ENCODE peak calls at places on chromosomes 7 and 10, in four cellular contexts. U is prostate gland, V is A549, G is ovary. N is an unnamed sample.

GRCh38 chr7:155444746-155445145 is 13.2 kb upstream of the EN2 start:
- DNase-seq in G (no peak), V (no peak), U (no peak), N (no peak)

GRCh38 chr10:6020806-6021205 is 41.4 kb downstream of the IL2RA start:
- DNase-seq in G (no peak), V (no peak), U (no peak), N (no peak)

GRCh38 chr7:78635394-78635793 is 818.1 kb downstream of the MAGI2 start:
- DNase-seq in V (no peak), U (no peak), G (no peak), N (no peak)

GRCh38 chr10:28378986-28379585 is 76.2 kb upstream of the MPP7 start:
- DNase-seq in G (no peak), U (no peak), V (no peak), N (no peak)

GRCh38 chr7:155587486-155587885 is 41.1 kb upstream of the CNPY1 start:
- DNase-seq in G (peak), U (no peak), V (no peak), N (no peak)

GRCh38 chr10:6204341-6205191 is 1.8 kb downstream of the PFKFB3 start:
- DNase-seq in V (peak), G (peak), U (peak), N (no peak)

GRCh38 chr10:103111918-103112877 is 80.9 kb downstream of the NT5C2 start:
- DNase-seq in G (no peak), V (no peak), U (no peak), N (no peak)

GRCh38 chr7:121159553-121159952 is 169.2 kb upstream of the WNT16 start:
- DNase-seq in V (no peak), U (no peak), G (no peak), N (no peak)

GRCh38 chr10:93746844-93747284 is 10.9 kb upstream of the LGI1 start:
- DNase-seq in G (no peak), V (peak), U (no peak), N (no peak)

GRCh38 chr10:114749014-114749413 is 72.6 kb upstream of the FHIP2A start:
- DNase-seq in V (no peak), G (no peak), U (no peak), N (no peak)

GRCh38 chr10:70759769-70760168 is 25.4 kb downstream of the TBATA start:
- DNase-seq in G (peak), V (peak), U (no peak), N (no peak)

GRCh38 chr7:135160858-135161653 is 9.5 kb downstream of the CYREN start:
- DNase-seq in U (no peak), V (no peak), G (no peak), N (no peak)

GRCh38 chr7:36048141-36048901 is 104.7 kb upstream of the EEPD1 start:
- DNase-seq in U (peak), G (no peak), V (no peak), N (no peak)

GRCh38 chr10:127275793-127276415 is 79.5 kb upstream of the INSYN2A start:
- DNase-seq in U (no peak), V (no peak), G (no peak), N (no peak)

GRCh38 chr10:83425306-83425705 is 714.0 kb upstream of the GHITM start:
- DNase-seq in U (no peak), G (no peak), V (no peak), N (no peak)

DNA sequence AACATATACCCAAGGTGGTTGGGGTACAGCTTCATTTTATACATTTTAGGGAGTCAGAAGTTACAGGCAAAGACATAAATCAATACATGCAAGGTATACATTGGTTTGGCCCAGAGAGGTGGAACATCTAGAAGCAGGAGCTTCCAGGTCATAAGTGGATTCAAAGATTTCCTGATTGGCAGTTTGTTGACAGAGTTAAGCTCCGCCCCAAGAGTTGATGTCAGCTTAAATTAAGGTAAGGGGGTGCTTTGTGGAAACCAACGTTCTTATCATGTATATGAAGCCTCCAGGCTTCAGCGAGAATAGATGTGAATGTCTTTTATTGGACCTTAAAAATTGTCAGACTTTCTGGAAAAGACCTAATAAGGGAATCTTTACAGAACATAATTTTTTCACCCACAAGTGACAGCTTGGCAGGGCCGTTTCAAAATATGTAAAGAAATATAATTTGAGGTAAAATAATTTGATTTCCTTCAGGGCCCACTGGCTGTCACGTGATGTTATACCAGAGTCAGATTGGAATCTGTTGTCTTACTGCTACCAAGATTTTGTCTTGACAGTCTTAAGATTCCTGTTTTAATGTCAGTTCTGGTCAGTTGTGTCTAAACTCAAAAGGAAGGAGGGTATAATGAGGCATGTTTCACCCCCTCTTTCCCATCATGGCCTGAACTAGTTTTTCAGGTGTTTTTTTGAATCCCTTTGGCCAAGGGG is 6.3 kb upstream of the PANK1 start:
- DNase-seq in V (no peak), U (no peak), G (no peak), N (no peak)
- TF ChIP-seq POLR2A in V (no peak), U (no peak), G (no peak), N (no peak)

GRCh38 chr10:12346707-12347106 is 2.6 kb upstream of the CAMK1D start:
- DNase-seq in U (no peak), G (no peak), V (no peak), N (no peak)
- TF ChIP-seq CTCF in U (no peak), G (no peak), V (no peak), N (no peak)

GRCh38 chr7:132891554-132891953 is 190.3 kb downstream of the CHCHD3 start:
- DNase-seq in U (no peak), G (no peak), V (no peak), N (no peak)
- H3K27ac ChIP-seq in U (no peak), G (no peak), V (no peak), N (no peak)

DNA sequence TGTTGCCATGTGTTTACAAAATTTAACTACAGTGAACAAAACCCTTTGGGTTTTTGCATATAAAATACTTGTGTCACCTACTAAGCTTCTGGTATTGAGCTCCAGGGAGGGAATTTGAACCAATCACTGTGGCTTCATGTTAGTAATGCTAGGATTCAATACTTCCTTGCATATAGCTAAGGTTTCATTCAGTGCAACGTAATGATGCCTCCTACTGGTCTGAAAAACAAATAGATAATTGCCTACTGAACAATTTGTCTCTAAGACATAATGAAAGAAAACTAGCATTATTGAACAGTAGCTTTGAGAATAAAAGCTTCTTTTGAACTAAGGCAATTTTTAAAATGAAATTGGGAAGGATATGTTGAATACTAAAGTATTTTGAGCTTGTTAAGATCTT is 244.4 kb downstream of the ZWINT start:
- DNase-seq in U (no peak), G (no peak), V (no peak), N (no peak)
- TF ChIP-seq POLR2A in U (no peak), G (no peak), V (no peak), N (no peak)

GRCh38 chr10:74058658-74059057 is 60.7 kb downstream of the VCL start:
- DNase-seq in U (no peak), V (peak), G (no peak), N (no peak)
- TF ChIP-seq CTCF in U (no peak), V (no peak), G (no peak), N (no peak)

DNA sequence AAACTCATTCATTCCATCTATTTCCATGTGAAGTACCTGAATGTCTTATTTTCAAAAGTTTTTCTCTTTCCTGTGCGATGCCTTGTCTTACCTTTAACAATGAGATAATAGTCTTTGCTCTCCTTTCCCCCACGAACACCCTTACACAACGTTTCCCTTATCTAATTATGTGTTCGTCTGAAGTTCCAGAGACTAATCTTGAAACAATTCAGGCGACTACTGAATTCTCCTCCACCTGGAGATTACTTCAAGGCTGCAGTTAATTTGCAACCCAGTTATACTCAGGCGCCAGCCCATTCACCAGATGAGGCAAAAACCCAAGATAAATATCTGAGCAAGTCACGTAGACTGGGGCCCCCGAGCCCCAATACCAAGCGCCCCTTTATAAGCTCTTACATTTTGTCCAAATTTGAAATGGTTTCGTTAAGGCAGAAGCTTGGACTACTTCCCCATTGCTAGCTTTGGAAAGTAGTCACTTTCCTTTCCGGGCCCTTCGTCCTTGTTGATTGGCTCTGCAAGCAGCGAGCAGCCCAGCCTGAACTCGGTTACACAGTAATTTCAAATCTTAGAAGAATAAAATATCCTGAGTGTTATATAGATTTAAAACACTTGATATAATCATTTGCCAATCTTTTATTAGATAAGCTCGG is 1.2 kb downstream of the TPK1 start:
- DNase-seq in G (no peak), V (peak), U (no peak), N (no peak)
- H3K27ac ChIP-seq in G (peak), V (peak), U (peak), N (peak)

DNA sequence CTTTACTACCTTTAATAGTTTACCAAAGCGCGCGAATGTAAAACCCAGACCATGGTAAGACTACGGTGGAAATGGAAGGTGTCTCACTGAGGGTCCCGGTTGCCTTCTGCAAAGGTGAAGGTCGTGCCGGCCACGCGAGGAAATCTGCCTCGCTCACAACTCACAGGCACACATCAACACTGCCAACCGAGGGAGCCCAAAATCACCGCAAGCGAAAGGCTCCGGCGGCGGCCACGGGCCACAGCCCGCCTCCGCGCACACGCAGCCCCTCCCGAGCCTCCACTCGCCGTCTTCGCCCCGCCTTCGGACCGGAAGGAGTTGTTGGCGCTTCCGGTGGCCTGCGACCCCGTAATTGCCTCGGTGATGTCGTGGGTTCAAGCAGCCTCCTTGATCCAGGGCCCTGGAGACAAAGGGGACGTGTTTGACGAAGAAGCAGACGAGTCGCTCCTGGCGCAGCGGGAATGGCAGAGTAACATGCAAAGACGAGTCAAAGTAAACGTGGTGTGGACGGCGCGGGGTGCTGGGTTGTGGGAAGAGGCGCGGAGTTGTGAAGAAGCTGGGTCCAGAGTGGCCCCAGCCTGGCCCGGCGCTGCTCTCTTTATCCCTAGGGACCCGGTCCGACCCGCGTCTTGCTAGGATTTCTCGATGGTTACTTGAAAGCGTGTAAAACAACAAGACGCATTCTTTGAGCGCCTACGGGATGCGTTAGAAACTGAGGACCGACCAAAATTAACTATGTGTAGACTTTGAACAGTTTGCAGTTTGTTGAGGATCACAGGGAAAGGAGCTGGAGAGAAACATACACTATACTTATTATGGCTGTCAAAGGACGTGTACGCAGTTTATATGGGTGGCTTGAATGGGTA is at the start of gene YAE1:
- DNase-seq in G (peak), U (peak), V (peak), N (peak)
- TF ChIP-seq POLR2A in G (peak), U (peak), V (peak), N (no peak)

GRCh38 chr10:132446661-132447445 is 49.9 kb downstream of the PWWP2B start:
- DNase-seq in V (peak), G (no peak), U (peak), N (no peak)
- TF ChIP-seq CTCF in V (peak), G (no peak), U (peak), N (peak)

GRCh38 chr10:130807721-130808120 is 503.8 kb downstream of the TCERG1L start:
- DNase-seq in G (no peak), U (no peak), V (no peak), N (no peak)
- H3K27ac ChIP-seq in G (no peak), U (no peak), V (no peak), N (no peak)

DNA sequence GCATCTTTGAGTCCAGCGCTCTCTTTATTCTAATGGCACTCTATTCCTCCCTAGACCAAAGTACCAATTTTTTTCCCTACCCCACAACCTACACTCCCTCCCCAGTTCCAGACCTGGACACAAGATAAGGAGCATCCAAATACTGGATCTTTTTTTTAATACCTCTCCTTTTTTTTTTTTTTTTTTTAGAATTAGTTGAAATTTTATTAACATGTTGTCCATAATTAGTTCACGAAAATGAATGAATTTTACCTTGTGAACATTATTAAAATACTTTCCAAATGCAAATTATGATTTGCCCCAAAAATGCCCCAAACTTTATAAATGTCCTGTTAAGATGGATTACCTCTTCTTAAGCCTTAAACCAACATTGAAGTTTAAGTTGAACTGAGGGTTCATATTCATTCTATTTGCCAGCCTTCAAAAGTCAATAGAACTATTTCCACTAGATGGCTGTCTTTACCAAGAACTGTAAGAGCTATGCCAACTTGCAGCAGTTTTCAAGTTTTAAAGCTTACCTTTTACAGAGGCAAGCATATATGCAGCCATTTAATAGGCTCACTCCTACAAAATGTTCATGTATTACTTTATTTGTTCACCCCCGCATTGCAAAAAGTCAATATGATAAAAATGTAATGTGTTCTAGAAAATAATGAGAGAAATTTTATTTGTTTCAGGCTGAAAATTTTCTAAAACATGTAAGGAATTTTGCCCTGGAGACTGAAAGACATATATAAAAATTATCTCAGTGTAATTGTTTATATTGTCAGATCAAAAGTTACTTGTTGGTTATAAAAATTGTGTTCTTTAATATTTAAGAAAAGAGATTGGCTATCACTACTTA is 39.7 kb upstream of the TNKS2 start:
- DNase-seq in V (peak), G (no peak), U (no peak), N (no peak)
- TF ChIP-seq POLR2A in V (no peak), G (no peak), U (no peak), N (no peak)